ENCODE peak calls at places on chromosomes 3 and 15, in ten cellular contexts. V, E, U, S, W, A, X, T, G and K are unnamed samples.

GRCh38 chr3:104805042-104805441 is 561.7 kb upstream of the ALCAM start:
- DNase-seq in V (no peak), E (no peak), U (no peak), S (no peak), W (no peak), A (no peak), X (no peak), T (no peak), G (no peak), K (no peak)

GRCh38 chr15:59649603-59650002 is 7.7 kb downstream of the GTF2A2 start:
- DNase-seq in V (no peak), E (no peak), U (no peak), S (no peak), W (no peak), A (no peak), X (peak), T (no peak), G (no peak), K (no peak)

GRCh38 chr3:78420611-78421010 is 1347.2 kb downstream of the ROBO1 start:
- DNase-seq in V (no peak), E (no peak), U (no peak), S (no peak), W (no peak), A (no peak), X (no peak), T (no peak), G (no peak), K (no peak)

GRCh38 chr3:11803977-11804903 is 42.4 kb downstream of the TAMM41 start:
- DNase-seq in V (peak), E (peak), U (no peak), S (no peak), W (no peak), A (peak), X (peak), T (peak), G (no peak), K (no peak)

GRCh38 chr3:49674491-49674983 is 386 bp downstream of the APEH start:
- DNase-seq in V (no peak), E (no peak), U (peak), S (no peak), W (no peak), A (no peak), X (no peak), T (no peak), G (no peak), K (peak)

GRCh38 chr3:4977001-4977888 is 2.0 kb upstream of the BHLHE40 start:
- DNase-seq in V (no peak), E (peak), U (peak), S (peak), W (peak), A (peak), X (peak), T (peak), G (peak), K (peak)

GRCh38 chr15:23467110-23467600 is 20.1 kb upstream of the GOLGA6L2 start:
- DNase-seq in V (no peak), E (peak), U (no peak), S (no peak), W (no peak), A (no peak), X (peak), T (no peak), G (no peak), K (no peak)

GRCh38 chr3:179973931-179974361 is 62.8 kb downstream of the PEX5L start:
- DNase-seq in V (no peak), E (no peak), U (no peak), S (peak), W (no peak), A (peak), X (peak), T (no peak), G (no peak), K (no peak)

GRCh38 chr15:42577514-42578031 is 2.2 kb downstream of the STARD9 start:
- DNase-seq in V (no peak), E (no peak), U (no peak), S (no peak), W (no peak), A (no peak), X (peak), T (no peak), G (no peak), K (no peak)

GRCh38 chr3:175146258-175146657 is 287.1 kb downstream of the NAALADL2 start:
- DNase-seq in V (no peak), E (no peak), U (no peak), S (no peak), W (no peak), A (no peak), X (peak), T (no peak), G (no peak), K (no peak)

GRCh38 chr15:69537888-69538287 is 85.3 kb downstream of the RPLP1 start:
- DNase-seq in V (no peak), E (no peak), U (no peak), S (no peak), W (no peak), A (no peak), X (no peak), T (no peak), G (no peak), K (no peak)

GRCh38 chr15:83714888-83715287 is 61.0 kb downstream of the ADAMTSL3 start:
- DNase-seq in V (no peak), E (no peak), U (no peak), S (no peak), W (no peak), A (no peak), X (no peak), T (no peak), G (no peak), K (no peak)

GRCh38 chr3:166446986-166447385 is 609.8 kb upstream of the BCHE start:
- DNase-seq in V (no peak), E (no peak), U (no peak), S (no peak), W (no peak), A (no peak), X (no peak), T (no peak), G (no peak), K (no peak)